ENCODE peak calls at places on chromosome 19, in six cellular contexts. Q is fibroblast of lung, T is brain microvascular endothelial cell, E is tibial nerve, X is astrocyte, W is IMR-90. B is an unnamed sample. For H3K27me3, the result is how much of the 10 kb centered on the place peaks cover.

GRCh38 chr19:32817252-32817912 is 52.2 kb downstream of the SLC7A9 start:
- DNase-seq in Q (no peak), X (no peak), E (no peak), W (no peak), T (no peak), B (no peak)

GRCh38 chr19:10228925-10229324 is 2.2 kb downstream of the S1PR2 start:
- DNase-seq in Q (peak), X (no peak), W (peak), E (no peak), T (peak), B (peak)

GRCh38 chr19:49347835-49348234 is 12.6 kb downstream of the CD37 start:
- DNase-seq in W (peak), X (peak), Q (peak), E (no peak), T (peak), B (no peak)

GRCh38 chr19:54928299-54928698 is 19.0 kb downstream of the NLRP7 start:
- DNase-seq in T (no peak), E (no peak), X (no peak), Q (no peak), W (no peak), B (no peak)

GRCh38 chr19:33794578-33795369 is 1.9 kb upstream of the KCTD15 start:
- DNase-seq in W (no peak), X (no peak), Q (peak), E (no peak), T (no peak), B (no peak)

GRCh38 chr19:17687857-17688784 is at the start of gene UNC13A:
- DNase-seq in X (no peak), Q (peak), W (peak), T (peak), E (no peak), B (peak)

GRCh38 chr19:34847393-34847792 is 74.4 kb upstream of the ZNF599 start:
- DNase-seq in X (no peak), W (no peak), E (no peak), T (no peak), Q (no peak), B (no peak)

GRCh38 chr19:58519087-58519354 is 589 bp downstream of the ZBTB45 start:
- DNase-seq in W (peak), T (peak), Q (peak), X (peak), E (peak), B (peak)

GRCh38 chr19:41304706-41305483 is 5.1 kb upstream of the CCDC97 start:
- DNase-seq in T (no peak), W (no peak), Q (no peak), E (no peak), X (no peak), B (no peak)

GRCh38 chr19:30686252-30686762 is 314.1 kb downstream of the ZNF536 start:
- DNase-seq in E (no peak), Q (peak), X (peak), W (no peak), T (no peak), B (no peak)

GRCh38 chr19:38686530-38686888 is 39.1 kb downstream of the ACTN4 start:
- DNase-seq in W (no peak), E (no peak), X (no peak), T (no peak), Q (no peak), B (peak)

GRCh38 chr19:19034204-19034624 is 811 bp downstream of the ARMC6 start:
- DNase-seq in E (no peak), T (peak), Q (peak), X (peak), W (peak), B (peak)

GRCh38 chr19:34261335-34262109 is 7.2 kb downstream of the GARRE1 start:
- DNase-seq in W (no peak), T (no peak), E (no peak), X (no peak), Q (no peak), B (no peak)

DNA sequence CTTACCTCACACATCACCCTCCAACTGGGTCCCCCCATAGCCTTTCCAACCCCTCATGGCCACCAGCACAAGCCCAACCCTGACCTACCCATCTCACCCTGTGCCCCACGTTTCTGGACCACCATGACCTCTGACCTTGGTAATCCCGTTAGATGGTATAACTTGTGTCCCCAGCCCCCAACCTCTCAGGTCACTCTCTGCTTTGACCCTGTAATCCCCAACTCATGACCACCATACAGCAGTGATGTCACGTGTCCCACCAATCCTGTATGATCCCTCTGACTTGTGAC is 8.5 kb downstream of the KLC3 start:
- DNase-seq in X (no peak), Q (no peak), T (no peak), W (no peak), E (no peak), B (no peak)
- H3K27me3 ChIP-seq in X (under half), Q (under half), T (under half), W (under half), E (under half), B (under half)

DNA sequence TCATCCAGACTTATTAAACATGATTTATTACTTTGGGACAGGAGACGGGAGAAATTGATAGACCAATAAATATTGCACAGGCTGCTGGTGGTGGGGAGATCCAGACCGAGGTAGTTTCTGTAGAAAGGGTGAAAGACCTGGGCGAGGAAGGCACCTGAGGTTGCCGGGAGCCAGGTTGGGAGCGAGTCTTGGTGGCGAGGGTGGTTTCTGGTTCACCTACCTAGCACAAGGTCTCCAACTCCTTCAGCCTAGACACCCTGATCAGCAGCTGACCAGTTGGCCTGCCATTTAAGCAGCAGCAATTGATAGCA is 7.0 kb downstream of the EMP3 start:
- DNase-seq in T (no peak), E (no peak), X (no peak), W (no peak), Q (no peak), B (no peak)
- H3K27ac ChIP-seq in T (no peak), E (peak), X (no peak), W (peak), Q (no peak), B (peak)

GRCh38 chr19:3038214-3038613 is 9.1 kb upstream of the TLE2 start:
- DNase-seq in T (no peak), Q (no peak), E (no peak), W (no peak), X (no peak), B (no peak)

GRCh38 chr19:3039125-3039524 is 10.0 kb upstream of the TLE2 start:
- DNase-seq in X (no peak), E (no peak), Q (no peak), W (no peak), T (no peak), B (no peak)

GRCh38 chr19:3041756-3042517 is 12.9 kb upstream of the TLE2 start:
- DNase-seq in Q (no peak), E (no peak), T (no peak), X (no peak), W (no peak), B (no peak)

GRCh38 chr19:3041302-3041701 is 12.2 kb upstream of the TLE2 start:
- DNase-seq in Q (no peak), T (no peak), E (no peak), W (no peak), X (no peak), B (no peak)

DNA sequence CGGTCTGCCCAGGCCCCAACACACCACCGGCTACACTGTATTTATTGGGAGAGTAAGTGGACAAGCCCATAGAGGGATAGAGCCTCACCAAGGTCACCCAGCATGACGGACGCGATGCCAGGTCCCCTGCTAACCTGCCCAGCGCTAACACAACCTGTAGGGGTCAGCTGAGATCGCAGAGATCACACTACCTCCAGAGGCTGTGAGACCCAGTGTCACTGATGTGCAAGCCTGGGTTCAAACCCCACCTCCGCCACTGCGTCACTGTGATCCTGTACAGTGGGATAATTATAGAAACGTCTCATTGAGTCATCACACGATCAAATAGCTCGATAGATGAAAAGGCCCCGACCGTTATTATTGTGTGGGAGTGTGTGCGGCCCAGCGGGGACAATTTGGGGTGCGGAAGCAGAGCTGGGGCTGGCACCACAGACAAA is 10.6 kb upstream of the TLE2 start:
- DNase-seq in E (no peak), W (no peak), Q (no peak), X (no peak), T (no peak), B (no peak)
- TF ChIP-seq CTCF in E (no peak), W (no peak), Q (no peak), X (no peak), T (no peak), B (no peak)

DNA sequence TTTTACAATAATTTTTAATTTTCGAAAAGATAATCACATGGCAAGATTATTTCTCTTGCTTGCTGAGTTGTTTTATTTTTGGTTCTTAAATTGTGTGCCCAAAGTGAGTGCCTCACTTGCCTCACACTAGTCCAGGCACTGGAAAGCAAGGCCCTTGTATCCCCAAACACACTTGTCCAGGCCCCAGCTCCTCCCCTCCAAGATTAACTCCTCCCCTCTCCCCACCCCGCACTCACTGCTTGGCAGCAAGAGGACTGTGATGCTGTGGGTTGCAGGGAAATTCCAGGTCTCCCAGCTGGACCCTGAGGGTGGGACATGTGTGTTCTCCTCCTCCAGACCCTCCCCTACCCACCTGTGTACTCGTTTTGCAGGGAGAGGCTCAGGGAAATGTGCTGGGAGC is 3.9 kb downstream of the SIGLEC12 start:
- DNase-seq in X (no peak), E (no peak), Q (no peak), W (no peak), T (no peak), B (no peak)
- H3K27me3 ChIP-seq in X (under half), E (under half), Q (under half), W (under half), T (under half), B (under half)

GRCh38 chr19:28489126-28489660 is 723.8 kb downstream of the UQCRFS1 start:
- DNase-seq in T (no peak), Q (no peak), X (no peak), E (no peak), W (no peak), B (no peak)

GRCh38 chr19:28486934-28487333 is 726.0 kb downstream of the UQCRFS1 start:
- DNase-seq in T (no peak), Q (no peak), E (no peak), W (no peak), X (no peak), B (no peak)

GRCh38 chr19:28485300-28485699 is 727.7 kb downstream of the UQCRFS1 start:
- DNase-seq in X (no peak), E (no peak), W (no peak), Q (no peak), T (no peak), B (no peak)

GRCh38 chr19:28492201-28492600 is 720.8 kb downstream of the UQCRFS1 start:
- DNase-seq in Q (no peak), W (no peak), X (no peak), T (no peak), E (no peak), B (no peak)

GRCh38 chr19:28488006-28488405 is 724.9 kb downstream of the UQCRFS1 start:
- DNase-seq in E (no peak), W (no peak), X (no peak), T (no peak), Q (no peak), B (no peak)
- H3K27ac ChIP-seq in E (no peak), W (no peak), X (no peak), T (no peak), Q (no peak), B (no peak)

DNA sequence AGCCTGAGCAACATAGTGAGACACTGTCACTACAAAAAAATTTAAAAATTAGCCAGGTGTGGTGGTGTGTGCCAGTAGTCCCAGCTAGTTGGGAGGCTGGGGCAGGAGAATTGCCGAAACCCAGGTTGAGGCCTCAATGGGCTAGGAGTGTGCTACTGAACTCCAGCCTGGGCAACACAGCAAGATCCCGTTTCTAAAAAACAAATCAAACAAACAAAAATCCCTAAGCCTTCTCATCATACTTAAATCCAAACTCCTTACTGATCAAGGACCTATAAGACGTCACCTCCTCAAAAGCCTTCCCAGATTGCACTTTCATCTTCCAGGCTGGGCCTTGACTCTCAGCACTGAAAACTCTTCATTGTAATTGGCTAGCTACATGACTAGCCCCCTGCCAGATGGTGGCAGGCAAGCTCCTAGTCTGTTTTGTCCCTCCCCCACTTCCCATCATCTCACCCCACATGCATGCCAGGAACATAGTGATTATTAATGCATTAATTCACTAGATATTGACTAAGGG is 17.5 kb upstream of the NANOS3 start:
- DNase-seq in Q (peak), W (peak), X (peak), E (no peak), T (peak), B (no peak)
- TF ChIP-seq CTCF in Q (no peak), W (no peak), X (no peak), E (no peak), T (peak), B (no peak)

DNA sequence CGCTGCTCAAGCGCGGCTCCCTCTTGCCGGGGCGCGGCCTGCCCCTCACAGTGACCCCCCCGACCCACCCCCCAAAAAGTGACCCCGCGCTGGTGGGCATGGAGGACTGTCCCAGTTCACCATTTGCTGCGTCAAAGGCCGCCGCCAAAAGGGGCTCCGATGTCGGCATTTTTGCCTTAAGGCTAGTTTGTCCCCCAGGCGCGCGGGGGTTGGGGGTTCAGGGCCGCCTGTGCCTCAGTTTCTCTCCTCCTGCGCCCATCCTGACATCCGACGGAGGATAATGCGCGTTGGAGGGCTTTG is 17.1 kb downstream of the NFIX start:
- DNase-seq in T (no peak), X (no peak), Q (no peak), E (no peak), W (no peak), B (no peak)
- H3K27me3 ChIP-seq in T (under half), X (under half), Q (under half), E (under half), W (under half), B (half or more)

GRCh38 chr19:800360-801029 is 3.2 kb downstream of the PTBP1 start:
- DNase-seq in X (peak), T (no peak), E (no peak), W (no peak), Q (peak), B (no peak)
- H3K27ac ChIP-seq in X (no peak), T (no peak), E (peak), W (peak), Q (peak), B (no peak)

GRCh38 chr19:27971071-27971470 is 1241.9 kb downstream of the UQCRFS1 start:
- DNase-seq in Q (peak), W (no peak), T (peak), X (peak), E (no peak), B (no peak)

GRCh38 chr19:27971869-27972268 is 1241.1 kb downstream of the UQCRFS1 start:
- DNase-seq in X (no peak), Q (no peak), T (no peak), W (no peak), E (no peak), B (no peak)

GRCh38 chr19:27962260-27962659 is 1250.7 kb downstream of the UQCRFS1 start:
- DNase-seq in Q (peak), T (peak), X (peak), E (no peak), W (no peak), B (no peak)

GRCh38 chr19:27964165-27964564 is 1248.8 kb downstream of the UQCRFS1 start:
- DNase-seq in W (no peak), T (no peak), Q (peak), E (no peak), X (peak), B (no peak)

DNA sequence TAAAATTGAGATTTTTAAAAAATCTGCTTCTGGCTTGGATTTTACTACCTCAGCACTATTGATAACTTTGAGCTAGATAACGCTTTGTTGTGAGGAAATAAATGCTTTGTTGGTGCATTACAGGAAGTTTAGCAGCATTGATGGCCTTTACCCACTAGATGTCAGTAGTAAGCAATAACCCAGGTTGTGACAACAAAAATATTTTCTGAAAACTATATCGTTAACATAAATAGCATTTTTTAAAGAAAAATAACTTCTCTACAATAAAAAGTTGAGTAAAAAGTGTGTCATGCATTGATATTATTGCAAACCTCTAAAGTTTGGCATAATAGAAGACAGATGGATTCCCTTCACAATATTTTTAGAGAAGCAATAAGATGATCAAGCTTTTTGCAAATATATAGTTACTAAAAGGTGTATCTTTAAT is 1246.5 kb downstream of the UQCRFS1 start:
- DNase-seq in X (no peak), E (no peak), T (no peak), W (no peak), Q (no peak), B (no peak)
- TF ChIP-seq CTCF in X (peak), E (peak), T (peak), W (peak), Q (peak), B (peak)

GRCh38 chr19:50601407-50602088 is 33.3 kb upstream of the LRRC4B start:
- DNase-seq in Q (no peak), W (no peak), T (no peak), E (no peak), X (no peak), B (no peak)
- H3K27me3 ChIP-seq in Q (under half), W (under half), T (under half), E (under half), X (under half), B (under half)